ENCODE peak calls at places on chromosomes 5 and 9, in six cellular contexts. M is colonic mucosa, I is WERI-Rb-1, N is stomach, J is EH, T is hippocampal formation. F is an unnamed sample.

GRCh38 chr9:132042324-132042723 is 37.3 kb downstream of the MED27 start:
- DNase-seq in M (no peak), I (no peak), N (no peak), J (peak; percentile 99), T (no peak), F (peak; percentile 95)

GRCh38 chr9:95409650-95410426 is 92.3 kb upstream of the FANCC start:
- DNase-seq in M (no peak), I (no peak), N (no peak), J (peak; percentile 75), T (no peak), F (peak; percentile 38)

GRCh38 chr5:88235346-88235745 is 33.3 kb downstream of the TMEM161B start:
- DNase-seq in M (no peak), I (no peak), N (no peak), J (no peak), T (no peak), F (no peak)

GRCh38 chr5:42586625-42587024 is 163.4 kb downstream of the GHR start:
- DNase-seq in M (no peak), I (no peak), N (peak; percentile 44), J (no peak), T (no peak), F (no peak)

GRCh38 chr5:74391410-74391809 is 249.1 kb downstream of the ENC1 start:
- DNase-seq in M (no peak), I (no peak), N (no peak), J (no peak), T (no peak), F (no peak)

GRCh38 chr5:137310051-137310730 is 188.9 kb downstream of the SPOCK1 start:
- DNase-seq in M (no peak), I (no peak), N (no peak), J (peak; percentile 97), T (no peak), F (peak; percentile 94)

GRCh38 chr5:61964199-61964598 is 341.8 kb upstream of the KIF2A start:
- DNase-seq in M (no peak), I (no peak), N (no peak), J (peak; percentile 37), T (no peak), F (no peak)

GRCh38 chr5:154868702-154869101 is 10.3 kb downstream of the CNOT8 start:
- DNase-seq in M (no peak), I (peak; percentile 25), N (no peak), J (peak; percentile 26), T (no peak), F (peak; percentile 13)

GRCh38 chr9:12604154-12604825 is 88.9 kb upstream of the TYRP1 start:
- DNase-seq in M (no peak), I (no peak), N (no peak), J (peak; percentile 14), T (no peak), F (peak; percentile 0)

GRCh38 chr5:77679791-77680190 is 41.3 kb upstream of the OTP start:
- DNase-seq in M (no peak), I (no peak), N (no peak), J (peak; percentile 52), T (no peak), F (peak; percentile 29)

GRCh38 chr5:77367733-77368132 is 124.4 kb downstream of the WDR41 start:
- DNase-seq in M (no peak), I (no peak), N (no peak), J (peak; percentile 57), T (no peak), F (peak; percentile 18)

GRCh38 chr5:2134543-2135299 is 252.0 kb upstream of the IRX4 start:
- DNase-seq in M (no peak), I (no peak), N (no peak), J (no peak), T (no peak), F (no peak)

GRCh38 chr5:172127581-172127980 is 60.4 kb downstream of the STK10 start:
- DNase-seq in M (no peak), I (no peak), N (no peak), J (no peak), T (no peak), F (no peak)

GRCh38 chr5:165143727-165144210 is 1638.3 kb downstream of the MAT2B start:
- DNase-seq in M (no peak), I (no peak), N (no peak), J (no peak), T (no peak), F (no peak)

GRCh38 chr9:100352201-100352726 is 478 bp downstream of the TEX10 start:
- DNase-seq in M (peak; percentile 41), I (peak; percentile 30), N (peak; percentile 25), J (peak; percentile 46), T (no peak), F (no peak)